ENCODE peak calls at places on chromosomes 12 and 14, in four cellular contexts. W is OCI-LY7, K is hepatocyte, Z is PC-3. N is an unnamed sample. For H3K9me2, the result is how much of the 10 kb centered on the place peaks cover.

GRCh38 chr14:90429236-90429635 is 32.4 kb downstream of the CALM1 start:
- DNase-seq in W (no peak), K (no peak), Z (no peak), N (no peak)

GRCh38 chr12:55906056-55906455 is 21.6 kb downstream of the PYM1 start:
- DNase-seq in W (no peak), K (no peak), Z (peak), N (no peak)

GRCh38 chr12:124828264-124829007 is 35.2 kb downstream of the SCARB1 start:
- DNase-seq in W (no peak), K (peak), Z (peak), N (peak)

GRCh38 chr12:21941522-21942376 is 523 bp upstream of the ABCC9 start:
- DNase-seq in W (no peak), K (peak), Z (no peak), N (no peak)

GRCh38 chr12:2856901-2857495 is at the start of gene TEX52:
- DNase-seq in W (no peak), K (peak), Z (no peak), N (peak)

GRCh38 chr14:106417224-106418049 is 891.1 kb downstream of the TMEM121 start:
- DNase-seq in W (peak), K (peak), Z (no peak), N (no peak)

GRCh38 chr14:100898935-100899840 is 4.3 kb downstream of the RTL1 start:
- DNase-seq in W (no peak), K (peak), Z (no peak), N (no peak)

GRCh38 chr14:38404616-38405015 is 148.7 kb upstream of the CLEC14A start:
- DNase-seq in W (no peak), K (no peak), Z (peak), N (no peak)

GRCh38 chr12:55728185-55728931 is 451 bp downstream of the CD63 start:
- DNase-seq in W (peak), K (peak), Z (peak), N (peak)

GRCh38 chr14:64008016-64008415 is 155.2 kb downstream of the SYNE2 start:
- DNase-seq in W (no peak), K (no peak), Z (no peak), N (no peak)

GRCh38 chr12:38327356-38327755 is 10.8 kb downstream of the ALG10B start:
- DNase-seq in W (no peak), K (no peak), Z (no peak), N (no peak)

GRCh38 chr12:108333898-108334699 is 5.0 kb downstream of the CMKLR1 start:
- DNase-seq in W (no peak), K (no peak), Z (peak), N (no peak)

GRCh38 chr12:10941916-10942607 is 3.0 kb upstream of the TAS2R14 start:
- DNase-seq in W (no peak), K (peak), Z (peak), N (peak)

GRCh38 chr14:83342590-83342989 is 1808.9 kb upstream of the SEL1L start:
- DNase-seq in W (no peak), K (no peak), Z (no peak), N (no peak)

GRCh38 chr14:50560929-50561280 is 960 bp downstream of the ATL1 start:
- DNase-seq in W (no peak), K (peak), Z (peak), N (no peak)

GRCh38 chr12:51874486-51874885 is 13.4 kb upstream of the ANKRD33 start:
- DNase-seq in W (no peak), K (no peak), Z (no peak), N (no peak)

GRCh38 chr12:24054411-24054810 is 104.9 kb upstream of the SOX5 start:
- DNase-seq in W (no peak), K (no peak), Z (no peak), N (no peak)

GRCh38 chr14:59309291-59309900 is 120.9 kb downstream of the DAAM1 start:
- DNase-seq in W (no peak), K (no peak), Z (no peak), N (no peak)

GRCh38 chr12:75446857-75447256 is 33.7 kb upstream of the GLIPR1 start:
- DNase-seq in W (no peak), K (no peak), Z (peak), N (no peak)

GRCh38 chr12:123938679-123939480 is 33.8 kb downstream of the CCDC92 start:
- DNase-seq in W (peak), K (no peak), Z (no peak), N (no peak)

GRCh38 chr14:92397140-92397815 is 74.3 kb downstream of the SLC24A4 start:
- DNase-seq in W (no peak), K (no peak), Z (peak), N (peak)

GRCh38 chr14:44463386-44464004 is 43.6 kb downstream of the FSCB start:
- DNase-seq in W (no peak), K (no peak), Z (no peak), N (no peak)

GRCh38 chr14:98458702-98459101 is 813.3 kb downstream of the BCL11B start:
- DNase-seq in W (no peak), K (no peak), Z (no peak), N (no peak)
- H3K9me2 ChIP-seq in W (under half), K (under half), Z (under half), N (under half)

GRCh38 chr14:85416771-85417170 is 113.2 kb upstream of the FLRT2 start:
- DNase-seq in W (no peak), K (peak), Z (peak), N (no peak)

GRCh38 chr14:85420278-85420677 is 109.7 kb upstream of the FLRT2 start:
- DNase-seq in W (no peak), K (no peak), Z (no peak), N (no peak)

GRCh38 chr14:85417396-85417795 is 112.5 kb upstream of the FLRT2 start:
- DNase-seq in W (no peak), K (no peak), Z (no peak), N (no peak)

GRCh38 chr14:85420707-85421106 is 109.2 kb upstream of the FLRT2 start:
- DNase-seq in W (no peak), K (no peak), Z (no peak), N (no peak)

DNA sequence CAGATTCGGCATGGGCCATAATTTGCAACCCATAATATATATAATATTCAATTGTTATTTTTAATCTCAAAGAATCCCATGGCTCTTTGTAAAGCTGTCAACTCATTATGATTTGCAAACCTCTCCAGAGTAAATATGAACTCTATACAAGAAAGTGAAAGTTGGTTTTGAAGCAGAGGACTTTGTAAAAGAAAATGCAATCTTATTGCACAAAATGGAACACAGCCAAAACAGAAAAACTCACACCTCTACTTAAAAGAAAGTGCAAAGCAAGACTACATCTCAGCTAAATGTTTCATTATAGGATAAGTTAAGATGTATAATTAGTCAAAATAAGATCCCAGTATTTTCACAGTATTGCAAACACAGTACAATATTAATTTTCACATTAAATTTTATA is 111.2 kb upstream of the FLRT2 start:
- DNase-seq in W (no peak), K (no peak), Z (no peak), N (no peak)
- H2AFZ ChIP-seq in W (no peak), K (no peak), Z (no peak), N (no peak)

DNA sequence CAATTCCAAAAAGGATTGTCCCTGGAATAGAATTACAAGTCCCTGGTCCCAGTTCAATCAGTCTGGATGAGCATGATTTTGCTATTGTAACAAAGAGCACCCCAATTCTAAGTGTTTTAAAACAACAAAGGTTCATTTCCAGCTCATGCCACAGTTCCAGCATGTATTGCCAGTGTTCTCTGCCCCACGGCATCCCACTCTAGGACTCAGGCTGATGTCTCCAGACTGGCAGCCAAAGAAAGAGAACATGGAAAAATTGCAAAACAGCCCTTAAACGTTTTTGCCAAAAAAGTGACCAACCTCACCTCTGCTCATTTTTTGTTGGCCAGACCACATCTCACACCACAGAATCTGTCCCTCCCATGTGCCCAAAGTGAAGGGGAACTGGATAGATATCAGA is 116.0 kb upstream of the PLXNC1 start:
- DNase-seq in W (no peak), K (no peak), Z (no peak), N (no peak)
- H3K27ac ChIP-seq in W (no peak), K (no peak), Z (no peak), N (no peak)

GRCh38 chr14:24439830-24440605 is 2.6 kb downstream of the SDR39U1 start:
- DNase-seq in W (no peak), K (no peak), Z (no peak), N (no peak)
- H3K9me2 ChIP-seq in W (under half), K (under half), Z (under half), N (under half)

GRCh38 chr14:61563162-61563511 is 132.2 kb upstream of the HIF1A start:
- DNase-seq in W (no peak), K (no peak), Z (no peak), N (no peak)
- H2AFZ ChIP-seq in W (peak), K (no peak), Z (no peak), N (no peak)